ENCODE peak calls at places on chromosome 1, in ten cellular contexts. One of them, this sample, is unnamed.

GRCh38 chr1:17061486-17062271 is 7.8 kb upstream of the SDHB start:
- DNase-seq in iris pigment epithelial cell: no peak
- DNase-seq in posterior cingulate gyrus: no peak
- DNase-seq in left ventricle myocardium inferior: no peak
- DNase-seq in GM04504: no peak
- DNase-seq in stimulated activated CD8-positive, alpha-beta memory T cell treated with anti-CD3 and anti-CD28 coated beads, Interleukin-7, amount 100 ng/mL, for 1 hour: no peak
- DNase-seq in DMS79 treated with DMSO at 0.1 percent for 48 hours: no peak
- DNase-seq in cardiac muscle cell: no peak
- DNase-seq in stimulated activated CD4-positive, alpha-beta T cell treated with anti-CD3 and anti-CD28 coated beads, Interleukin-4, amount 100 ng/mL, for 48 hours: no peak
- DNase-seq in CD4-positive, alpha-beta memory T cell: no peak
- DNase-seq in this sample: no peak

GRCh38 chr1:212525479-212526110 is 83.0 kb upstream of the ATF3 start:
- DNase-seq in iris pigment epithelial cell: peak
- DNase-seq in posterior cingulate gyrus: no peak
- DNase-seq in left ventricle myocardium inferior: peak
- DNase-seq in GM04504: no peak
- DNase-seq in stimulated activated CD8-positive, alpha-beta memory T cell treated with anti-CD3 and anti-CD28 coated beads, Interleukin-7, amount 100 ng/mL, for 1 hour: no peak
- DNase-seq in DMS79 treated with DMSO at 0.1 percent for 48 hours: no peak
- DNase-seq in cardiac muscle cell: no peak
- DNase-seq in stimulated activated CD4-positive, alpha-beta T cell treated with anti-CD3 and anti-CD28 coated beads, Interleukin-4, amount 100 ng/mL, for 48 hours: no peak
- DNase-seq in CD4-positive, alpha-beta memory T cell: no peak
- DNase-seq in this sample: peak

GRCh38 chr1:94792473-94792875 is 27.7 kb upstream of the SLC44A3 start:
- DNase-seq in iris pigment epithelial cell: peak
- DNase-seq in posterior cingulate gyrus: no peak
- DNase-seq in left ventricle myocardium inferior: no peak
- DNase-seq in GM04504: no peak
- DNase-seq in stimulated activated CD8-positive, alpha-beta memory T cell treated with anti-CD3 and anti-CD28 coated beads, Interleukin-7, amount 100 ng/mL, for 1 hour: no peak
- DNase-seq in DMS79 treated with DMSO at 0.1 percent for 48 hours: no peak
- DNase-seq in cardiac muscle cell: no peak
- DNase-seq in stimulated activated CD4-positive, alpha-beta T cell treated with anti-CD3 and anti-CD28 coated beads, Interleukin-4, amount 100 ng/mL, for 48 hours: no peak
- DNase-seq in CD4-positive, alpha-beta memory T cell: no peak
- DNase-seq in this sample: no peak

GRCh38 chr1:66275601-66276023 is 258.3 kb upstream of the SGIP1 start:
- DNase-seq in iris pigment epithelial cell: no peak
- DNase-seq in posterior cingulate gyrus: no peak
- DNase-seq in left ventricle myocardium inferior: no peak
- DNase-seq in GM04504: no peak
- DNase-seq in stimulated activated CD8-positive, alpha-beta memory T cell treated with anti-CD3 and anti-CD28 coated beads, Interleukin-7, amount 100 ng/mL, for 1 hour: no peak
- DNase-seq in DMS79 treated with DMSO at 0.1 percent for 48 hours: no peak
- DNase-seq in cardiac muscle cell: no peak
- DNase-seq in stimulated activated CD4-positive, alpha-beta T cell treated with anti-CD3 and anti-CD28 coated beads, Interleukin-4, amount 100 ng/mL, for 48 hours: no peak
- DNase-seq in CD4-positive, alpha-beta memory T cell: no peak
- DNase-seq in this sample: no peak

GRCh38 chr1:97308131-97308530 is 586.5 kb downstream of the PTBP2 start:
- DNase-seq in iris pigment epithelial cell: peak
- DNase-seq in posterior cingulate gyrus: no peak
- DNase-seq in left ventricle myocardium inferior: no peak
- DNase-seq in GM04504: peak
- DNase-seq in stimulated activated CD8-positive, alpha-beta memory T cell treated with anti-CD3 and anti-CD28 coated beads, Interleukin-7, amount 100 ng/mL, for 1 hour: no peak
- DNase-seq in DMS79 treated with DMSO at 0.1 percent for 48 hours: no peak
- DNase-seq in cardiac muscle cell: no peak
- DNase-seq in stimulated activated CD4-positive, alpha-beta T cell treated with anti-CD3 and anti-CD28 coated beads, Interleukin-4, amount 100 ng/mL, for 48 hours: no peak
- DNase-seq in CD4-positive, alpha-beta memory T cell: no peak
- DNase-seq in this sample: no peak

GRCh38 chr1:102640312-102640711 is 468.0 kb downstream of the COL11A1 start:
- DNase-seq in iris pigment epithelial cell: no peak
- DNase-seq in posterior cingulate gyrus: no peak
- DNase-seq in left ventricle myocardium inferior: no peak
- DNase-seq in GM04504: no peak
- DNase-seq in stimulated activated CD8-positive, alpha-beta memory T cell treated with anti-CD3 and anti-CD28 coated beads, Interleukin-7, amount 100 ng/mL, for 1 hour: no peak
- DNase-seq in DMS79 treated with DMSO at 0.1 percent for 48 hours: no peak
- DNase-seq in cardiac muscle cell: no peak
- DNase-seq in stimulated activated CD4-positive, alpha-beta T cell treated with anti-CD3 and anti-CD28 coated beads, Interleukin-4, amount 100 ng/mL, for 48 hours: no peak
- DNase-seq in CD4-positive, alpha-beta memory T cell: no peak
- DNase-seq in this sample: no peak

GRCh38 chr1:98086156-98086555 is 165.3 kb upstream of the DPYD start:
- DNase-seq in iris pigment epithelial cell: peak
- DNase-seq in posterior cingulate gyrus: no peak
- DNase-seq in left ventricle myocardium inferior: no peak
- DNase-seq in GM04504: no peak
- DNase-seq in stimulated activated CD8-positive, alpha-beta memory T cell treated with anti-CD3 and anti-CD28 coated beads, Interleukin-7, amount 100 ng/mL, for 1 hour: no peak
- DNase-seq in DMS79 treated with DMSO at 0.1 percent for 48 hours: no peak
- DNase-seq in cardiac muscle cell: no peak
- DNase-seq in stimulated activated CD4-positive, alpha-beta T cell treated with anti-CD3 and anti-CD28 coated beads, Interleukin-4, amount 100 ng/mL, for 48 hours: no peak
- DNase-seq in CD4-positive, alpha-beta memory T cell: no peak
- DNase-seq in this sample: peak

GRCh38 chr1:27659497-27660299 is 12.3 kb downstream of the IFI6 start:
- DNase-seq in iris pigment epithelial cell: peak
- DNase-seq in posterior cingulate gyrus: peak
- DNase-seq in left ventricle myocardium inferior: peak
- DNase-seq in GM04504: peak
- DNase-seq in stimulated activated CD8-positive, alpha-beta memory T cell treated with anti-CD3 and anti-CD28 coated beads, Interleukin-7, amount 100 ng/mL, for 1 hour: peak
- DNase-seq in DMS79 treated with DMSO at 0.1 percent for 48 hours: peak
- DNase-seq in cardiac muscle cell: peak
- DNase-seq in stimulated activated CD4-positive, alpha-beta T cell treated with anti-CD3 and anti-CD28 coated beads, Interleukin-4, amount 100 ng/mL, for 48 hours: peak
- DNase-seq in CD4-positive, alpha-beta memory T cell: peak
- DNase-seq in this sample: peak

GRCh38 chr1:38522998-38523939 is 336.3 kb downstream of the RRAGC start:
- DNase-seq in iris pigment epithelial cell: no peak
- DNase-seq in posterior cingulate gyrus: no peak
- DNase-seq in left ventricle myocardium inferior: no peak
- DNase-seq in GM04504: no peak
- DNase-seq in stimulated activated CD8-positive, alpha-beta memory T cell treated with anti-CD3 and anti-CD28 coated beads, Interleukin-7, amount 100 ng/mL, for 1 hour: no peak
- DNase-seq in DMS79 treated with DMSO at 0.1 percent for 48 hours: no peak
- DNase-seq in cardiac muscle cell: no peak
- DNase-seq in stimulated activated CD4-positive, alpha-beta T cell treated with anti-CD3 and anti-CD28 coated beads, Interleukin-4, amount 100 ng/mL, for 48 hours: no peak
- DNase-seq in CD4-positive, alpha-beta memory T cell: no peak
- DNase-seq in this sample: no peak

GRCh38 chr1:203584040-203584439 is 42.6 kb upstream of the ATP2B4 start:
- DNase-seq in iris pigment epithelial cell: peak
- DNase-seq in posterior cingulate gyrus: no peak
- DNase-seq in left ventricle myocardium inferior: no peak
- DNase-seq in GM04504: no peak
- DNase-seq in stimulated activated CD8-positive, alpha-beta memory T cell treated with anti-CD3 and anti-CD28 coated beads, Interleukin-7, amount 100 ng/mL, for 1 hour: no peak
- DNase-seq in DMS79 treated with DMSO at 0.1 percent for 48 hours: no peak
- DNase-seq in cardiac muscle cell: no peak
- DNase-seq in stimulated activated CD4-positive, alpha-beta T cell treated with anti-CD3 and anti-CD28 coated beads, Interleukin-4, amount 100 ng/mL, for 48 hours: no peak
- DNase-seq in CD4-positive, alpha-beta memory T cell: no peak
- DNase-seq in this sample: no peak

GRCh38 chr1:165443539-165444289 is 1.2 kb downstream of the RXRG start:
- DNase-seq in iris pigment epithelial cell: no peak
- DNase-seq in posterior cingulate gyrus: peak
- DNase-seq in left ventricle myocardium inferior: peak
- DNase-seq in GM04504: no peak
- DNase-seq in stimulated activated CD8-positive, alpha-beta memory T cell treated with anti-CD3 and anti-CD28 coated beads, Interleukin-7, amount 100 ng/mL, for 1 hour: no peak
- DNase-seq in DMS79 treated with DMSO at 0.1 percent for 48 hours: no peak
- DNase-seq in cardiac muscle cell: peak
- DNase-seq in stimulated activated CD4-positive, alpha-beta T cell treated with anti-CD3 and anti-CD28 coated beads, Interleukin-4, amount 100 ng/mL, for 48 hours: no peak
- DNase-seq in CD4-positive, alpha-beta memory T cell: no peak
- DNase-seq in this sample: no peak

This sample was measured in T1000.